ENCODE peak calls at places on chromosomes 7 and 10, in ten cellular contexts. F is transverse colon; P is left ventricle myocardium inferior; D is GM23248; J is right atrium auricular region; R is stomach; A is esophagus muscularis mucosa; N is endodermal cell; I is CD8-positive, alpha-beta T cell; Z is right cardiac atrium. S is an unnamed sample.

GRCh38 chr7:143259765-143260164 is 3.5 kb upstream of the GSTK1 start:
- DNase-seq in R (no peak), F (no peak), P (no peak), Z (no peak), D (no peak), J (no peak), I (no peak), N (no peak), A (no peak), S (no peak)

GRCh38 chr7:144588535-144588934 is 185.0 kb upstream of the NOBOX start:
- DNase-seq in A (no peak), Z (no peak), J (no peak), R (no peak), N (no peak), P (no peak), D (no peak), F (no peak), I (no peak), S (no peak)

GRCh38 chr7:158811461-158811860 is 17.8 kb downstream of the ESYT2 start:
- DNase-seq in D (peak; percentile 72), F (no peak), N (no peak), Z (no peak), I (peak; percentile 52), J (no peak), P (no peak), R (no peak), A (no peak), S (no peak)

GRCh38 chr7:157739056-157739455 is 402.3 kb downstream of the DNAJB6 start:
- DNase-seq in Z (no peak), R (no peak), N (no peak), A (no peak), D (no peak), I (no peak), P (no peak), F (no peak), J (no peak), S (no peak)

GRCh38 chr10:49605939-49606509 is 4.1 kb upstream of the SLC18A3 start:
- DNase-seq in I (no peak), P (no peak), N (peak; percentile 19), D (no peak), A (no peak), F (no peak), Z (no peak), R (no peak), J (no peak), S (no peak)

GRCh38 chr10:72445851-72446250 is 91.1 kb upstream of the DNAJB12 start:
- DNase-seq in N (no peak), J (no peak), A (no peak), D (no peak), R (no peak), Z (no peak), F (no peak), I (no peak), P (no peak), S (no peak)

GRCh38 chr7:46969303-46970130 is 612.4 kb downstream of the TNS3 start:
- DNase-seq in Z (no peak), P (no peak), I (no peak), A (no peak), J (no peak), D (peak; percentile 82), R (no peak), N (no peak), F (peak; percentile 52), S (no peak)

GRCh38 chr10:116973946-116974345 is 31.0 kb downstream of the SHTN1 start:
- DNase-seq in F (no peak), J (no peak), A (no peak), N (no peak), P (no peak), Z (no peak), R (no peak), D (peak; percentile 4), I (no peak), S (no peak)

GRCh38 chr10:14573666-14574261 is 200.9 kb downstream of the FAM107B start:
- DNase-seq in I (no peak), Z (no peak), P (no peak), D (peak; percentile 73), J (no peak), F (no peak), N (no peak), A (no peak), R (no peak), S (no peak)

GRCh38 chr10:125135771-125136035 is 24.7 kb downstream of the CTBP2 start:
- DNase-seq in J (no peak), D (no peak), I (no peak), N (no peak), Z (no peak), F (no peak), A (no peak), R (no peak), P (no peak), S (peak; percentile 23)

GRCh38 chr7:27520828-27521790 is 141.6 kb downstream of the HIBADH start:
- DNase-seq in I (no peak), A (no peak), R (peak; percentile 28), F (peak; percentile 38), J (no peak), Z (peak; percentile 59), D (peak; percentile 47), P (no peak), N (no peak), S (no peak)
- H3K4me3 ChIP-seq in I (no peak overlapping the region), A (no peak overlapping the region), R (no peak overlapping the region), F (no peak overlapping the region), J (no peak overlapping the region), Z (no peak overlapping the region), D (no peak overlapping the region), P (no peak overlapping the region), N (no peak overlapping the region), S (no peak overlapping the region)

GRCh38 chr10:7408003-7408493 is 2.8 kb downstream of the SFMBT2 start:
- DNase-seq in F (peak; percentile 48), D (peak; percentile 36), J (no peak), N (peak; percentile 81), I (peak; percentile 70), P (peak; percentile 60), A (no peak), Z (peak; percentile 66), R (no peak), S (peak; percentile 72)

GRCh38 chr10:7405637-7406036 is 5.2 kb downstream of the SFMBT2 start:
- DNase-seq in Z (no peak), D (peak; percentile 4), J (no peak), R (no peak), I (no peak), P (no peak), A (no peak), F (no peak), N (no peak), S (no peak)

GRCh38 chr10:7407368-7408002 is 3.3 kb downstream of the SFMBT2 start:
- DNase-seq in I (no peak), D (peak; percentile 13), Z (peak; percentile 16), R (no peak), F (no peak), N (peak; percentile 71), P (peak; percentile 21), J (no peak), A (no peak), S (no peak)

GRCh38 chr10:7408494-7409044 is 2.3 kb downstream of the SFMBT2 start:
- DNase-seq in R (peak; percentile 49), I (peak; percentile 37), N (peak; percentile 83), F (peak; percentile 50), D (peak; percentile 56), Z (peak; percentile 70), J (no peak), A (no peak), P (peak; percentile 75), S (peak; percentile 71)

DNA sequence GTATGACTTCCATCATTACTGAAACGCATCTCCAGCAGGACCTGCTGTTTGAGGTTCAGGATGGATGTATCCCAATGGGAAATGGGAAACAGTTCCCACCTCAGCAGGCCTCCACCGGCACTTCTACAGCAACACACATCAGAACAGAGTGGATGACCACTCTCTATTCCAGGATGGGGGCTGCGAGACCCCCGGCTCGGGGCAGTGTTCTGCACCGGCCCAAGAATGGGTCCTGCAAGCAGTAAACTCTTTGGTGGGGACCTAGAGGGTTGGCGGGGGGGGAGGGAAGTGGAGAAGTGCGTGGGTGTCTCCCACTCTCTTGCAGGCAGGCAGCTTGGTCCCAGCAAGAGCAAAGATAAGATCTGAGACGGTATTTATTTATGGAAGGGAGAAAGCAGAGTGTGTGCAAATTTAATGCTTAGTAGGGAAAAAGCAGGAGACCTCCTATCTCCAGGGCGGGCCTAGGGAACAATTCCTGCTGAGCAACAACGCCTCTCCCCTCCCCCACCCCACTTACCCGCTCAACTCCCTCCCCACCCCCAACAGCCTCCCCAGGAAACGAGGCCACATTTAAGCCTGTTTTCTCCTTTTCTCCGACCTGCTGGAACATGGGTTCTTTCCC is 4.0 kb downstream of the SFMBT2 start:
- DNase-seq in F (no peak), A (no peak), R (no peak), J (no peak), P (peak; percentile 40), I (no peak), Z (peak; percentile 52), D (no peak), N (peak; percentile 52), S (no peak)
- H3K4me1 ChIP-seq in F (peaks cover 24% of the 10 kb centered on the region), A (peaks cover 42% of the 10 kb centered on the region), R (peaks cover 69% of the 10 kb centered on the region), J (peaks cover 67% of the 10 kb centered on the region), P (peaks cover 90% of the 10 kb centered on the region), I (peaks cover 35% of the 10 kb centered on the region), Z (peaks cover 9% of the 10 kb centered on the region), D (no peaks in the 10 kb centered on the region), N (no peaks in the 10 kb centered on the region), S (peaks cover 29% of the 10 kb centered on the region)

DNA sequence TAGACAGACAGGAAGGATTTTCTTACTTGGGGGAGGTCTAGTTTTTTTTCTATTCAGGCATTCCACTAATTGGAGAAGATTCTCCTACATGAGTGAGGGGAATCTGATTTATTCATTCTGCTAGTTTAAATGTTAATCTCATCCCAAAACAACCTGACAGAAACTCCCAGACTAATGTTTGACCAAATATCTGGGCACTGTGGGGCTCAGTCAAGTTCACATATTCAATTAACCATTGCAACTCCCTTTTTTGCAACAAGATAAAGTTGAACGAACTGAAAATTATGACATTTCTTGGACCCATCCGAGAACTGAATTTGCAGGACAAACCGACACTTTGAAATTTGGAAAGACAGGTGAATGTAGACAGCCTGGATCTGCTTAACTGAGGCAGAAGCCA is 194.4 kb upstream of the PTER start:
- DNase-seq in R (no peak), Z (no peak), F (no peak), A (no peak), I (no peak), D (no peak), N (no peak), P (no peak), J (no peak), S (no peak)
- H3K4me3 ChIP-seq in R (no peak overlapping the region), Z (no peak overlapping the region), F (no peak overlapping the region), A (no peak overlapping the region), I (no peak overlapping the region), D (no peak overlapping the region), N (no peak overlapping the region), P (no peak overlapping the region), J (no peak overlapping the region), S (no peak overlapping the region)

DNA sequence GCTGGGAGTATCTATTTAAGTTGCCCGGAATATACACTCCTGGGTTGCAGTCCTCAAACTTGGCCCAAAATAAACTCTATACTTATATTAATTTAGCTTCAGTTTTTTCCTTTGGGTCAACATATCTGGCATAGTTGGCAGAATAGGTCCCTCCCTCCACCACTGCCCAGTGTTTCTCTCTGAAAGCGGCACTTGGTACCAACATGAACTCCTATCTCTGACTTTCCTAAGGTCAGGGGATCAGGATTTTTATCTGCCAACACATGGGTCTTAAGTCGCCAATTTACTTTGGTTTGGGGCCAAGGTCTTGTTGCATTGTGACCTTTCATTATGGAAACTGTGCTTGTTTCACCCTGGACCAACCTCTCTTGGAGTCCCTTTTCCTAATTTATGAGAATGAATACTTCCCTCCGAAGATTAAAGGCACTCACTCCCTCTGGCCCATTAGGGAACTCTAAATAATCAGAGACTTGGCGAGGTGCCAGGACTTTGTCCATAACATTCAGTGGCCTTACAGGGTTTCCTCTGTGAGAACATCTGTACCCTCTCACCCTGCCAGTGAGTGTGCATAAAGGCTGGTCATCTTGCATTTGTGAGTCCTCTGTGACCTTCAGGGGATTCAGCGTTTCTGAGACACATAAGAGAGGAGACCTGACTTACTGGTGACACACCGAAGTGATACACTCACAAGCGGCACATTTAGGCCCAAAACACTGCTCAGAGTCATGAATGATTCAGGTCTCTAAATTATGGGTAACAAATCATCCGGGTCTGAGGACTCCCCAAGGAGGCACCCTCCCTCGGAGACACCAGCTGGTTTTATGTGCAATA is 19.7 kb upstream of the FKBP9 start:
- DNase-seq in N (no peak), I (no peak), P (peak; percentile 49), A (no peak), R (peak; percentile 58), J (peak; percentile 68), Z (peak; percentile 60), D (peak; percentile 86), F (peak; percentile 16), S (no peak)
- H3K4me1 ChIP-seq in N (no peaks in the 10 kb centered on the region), I (peaks cover 10% of the 10 kb centered on the region), P (peaks cover 66% of the 10 kb centered on the region), A (peaks cover 45% of the 10 kb centered on the region), R (peaks cover 60% of the 10 kb centered on the region), J (peaks cover 30% of the 10 kb centered on the region), Z (peaks cover 8% of the 10 kb centered on the region), D (peaks cover 20% of the 10 kb centered on the region), F (peaks cover 12% of the 10 kb centered on the region), S (peaks cover 34% of the 10 kb centered on the region)